ENCODE peak calls at places on chromosomes 3 and 15, in six cellular contexts. One of them, this sample, is unnamed.

GRCh38 chr3:14989943-14990753 is 42.8 kb downstream of the NR2C2 start:
- DNase-seq in left ventricle myocardium inferior: peak
- DNase-seq in A673: no peak
- DNase-seq in colonic mucosa: no peak
- DNase-seq in ascending aorta: no peak
- DNase-seq in sigmoid colon: no peak
- DNase-seq in this sample: no peak

GRCh38 chr3:153599685-153600084 is 437.7 kb downstream of the RAP2B start:
- DNase-seq in left ventricle myocardium inferior: no peak
- DNase-seq in A673: no peak
- DNase-seq in colonic mucosa: no peak
- DNase-seq in ascending aorta: no peak
- DNase-seq in sigmoid colon: no peak
- DNase-seq in this sample: no peak

GRCh38 chr3:37458162-37458895 is 283.9 kb upstream of the LRRFIP2 start:
- DNase-seq in left ventricle myocardium inferior: peak
- DNase-seq in A673: no peak
- DNase-seq in colonic mucosa: no peak
- DNase-seq in ascending aorta: no peak
- DNase-seq in sigmoid colon: peak
- DNase-seq in this sample: no peak

GRCh38 chr3:29922990-29923746 is 642.3 kb downstream of the RBMS3 start:
- DNase-seq in left ventricle myocardium inferior: peak
- DNase-seq in A673: no peak
- DNase-seq in colonic mucosa: no peak
- DNase-seq in ascending aorta: no peak
- DNase-seq in sigmoid colon: peak
- DNase-seq in this sample: no peak

GRCh38 chr15:27019687-27020086 is 48.7 kb downstream of the GABRG3 start:
- DNase-seq in left ventricle myocardium inferior: no peak
- DNase-seq in A673: no peak
- DNase-seq in colonic mucosa: no peak
- DNase-seq in ascending aorta: no peak
- DNase-seq in sigmoid colon: no peak
- DNase-seq in this sample: no peak

GRCh38 chr3:52834871-52835501 is at the start of gene MUSTN1:
- DNase-seq in left ventricle myocardium inferior: peak
- DNase-seq in A673: no peak
- DNase-seq in colonic mucosa: no peak
- DNase-seq in ascending aorta: no peak
- DNase-seq in sigmoid colon: peak
- DNase-seq in this sample: peak

GRCh38 chr3:25420885-25421284 is 7.2 kb upstream of the RARB start:
- DNase-seq in left ventricle myocardium inferior: no peak
- DNase-seq in A673: no peak
- DNase-seq in colonic mucosa: no peak
- DNase-seq in ascending aorta: no peak
- DNase-seq in sigmoid colon: no peak
- DNase-seq in this sample: no peak

GRCh38 chr3:172415323-172415722 is 32.9 kb downstream of the GHSR start:
- DNase-seq in left ventricle myocardium inferior: no peak
- DNase-seq in A673: no peak
- DNase-seq in colonic mucosa: no peak
- DNase-seq in ascending aorta: no peak
- DNase-seq in sigmoid colon: no peak
- DNase-seq in this sample: no peak

GRCh38 chr15:66105286-66105984 is 148.1 kb downstream of the MEGF11 start:
- DNase-seq in left ventricle myocardium inferior: no peak
- DNase-seq in A673: no peak
- DNase-seq in colonic mucosa: no peak
- DNase-seq in ascending aorta: no peak
- DNase-seq in sigmoid colon: peak
- DNase-seq in this sample: no peak

GRCh38 chr3:143895805-143896204 is 47.5 kb upstream of the SLC9A9 start:
- DNase-seq in left ventricle myocardium inferior: no peak
- DNase-seq in A673: peak
- DNase-seq in colonic mucosa: no peak
- DNase-seq in ascending aorta: no peak
- DNase-seq in sigmoid colon: no peak
- DNase-seq in this sample: no peak

GRCh38 chr15:62786123-62786825 is 256.3 kb upstream of the TPM1 start:
- DNase-seq in left ventricle myocardium inferior: no peak
- DNase-seq in A673: no peak
- DNase-seq in colonic mucosa: no peak
- DNase-seq in ascending aorta: no peak
- DNase-seq in sigmoid colon: no peak
- DNase-seq in this sample: no peak

GRCh38 chr3:111963424-111963823 is 15.4 kb upstream of the ABHD10 start:
- DNase-seq in left ventricle myocardium inferior: no peak
- DNase-seq in A673: no peak
- DNase-seq in colonic mucosa: no peak
- DNase-seq in ascending aorta: no peak
- DNase-seq in sigmoid colon: no peak
- DNase-seq in this sample: no peak

GRCh38 chr15:80596521-80596976 is 98.6 kb upstream of the ABHD17C start:
- DNase-seq in left ventricle myocardium inferior: no peak
- DNase-seq in A673: no peak
- DNase-seq in colonic mucosa: peak
- DNase-seq in ascending aorta: no peak
- DNase-seq in sigmoid colon: no peak
- DNase-seq in this sample: peak

GRCh38 chr3:174958671-174959328 is 99.7 kb downstream of the NAALADL2 start:
- DNase-seq in left ventricle myocardium inferior: no peak
- DNase-seq in A673: no peak
- DNase-seq in colonic mucosa: no peak
- DNase-seq in ascending aorta: no peak
- DNase-seq in sigmoid colon: no peak
- DNase-seq in this sample: no peak

GRCh38 chr15:84818221-84819131 is 1.3 kb downstream of the ALPK3 start:
- DNase-seq in left ventricle myocardium inferior: no peak
- DNase-seq in A673: peak
- DNase-seq in colonic mucosa: no peak
- DNase-seq in ascending aorta: no peak
- DNase-seq in sigmoid colon: no peak
- DNase-seq in this sample: peak

GRCh38 chr3:81581966-81582599 is 179.4 kb downstream of the GBE1 start:
- DNase-seq in left ventricle myocardium inferior: no peak
- DNase-seq in A673: peak
- DNase-seq in colonic mucosa: peak
- DNase-seq in ascending aorta: no peak
- DNase-seq in sigmoid colon: no peak
- DNase-seq in this sample: no peak

GRCh38 chr3:194814878-194815357 is 129.2 kb downstream of the FAM43A start:
- DNase-seq in left ventricle myocardium inferior: no peak
- DNase-seq in A673: peak
- DNase-seq in colonic mucosa: no peak
- DNase-seq in ascending aorta: no peak
- DNase-seq in sigmoid colon: no peak
- DNase-seq in this sample: no peak

GRCh38 chr3:6416049-6416661 is 444.8 kb upstream of the GRM7 start:
- DNase-seq in left ventricle myocardium inferior: no peak
- DNase-seq in A673: no peak
- DNase-seq in colonic mucosa: no peak
- DNase-seq in ascending aorta: no peak
- DNase-seq in sigmoid colon: no peak
- DNase-seq in this sample: no peak

GRCh38 chr3:159882784-159883779 is 105.6 kb upstream of the IL12A start:
- DNase-seq in left ventricle myocardium inferior: no peak
- DNase-seq in A673: peak
- DNase-seq in colonic mucosa: no peak
- DNase-seq in ascending aorta: no peak
- DNase-seq in sigmoid colon: no peak
- DNase-seq in this sample: no peak

GRCh38 chr3:155704771-155705559 is 39.9 kb downstream of the PLCH1 start:
- DNase-seq in left ventricle myocardium inferior: no peak
- DNase-seq in A673: no peak
- DNase-seq in colonic mucosa: no peak
- DNase-seq in ascending aorta: no peak
- DNase-seq in sigmoid colon: no peak
- DNase-seq in this sample: no peak

GRCh38 chr3:60190073-60190472 is 1061.2 kb downstream of the FHIT start:
- DNase-seq in left ventricle myocardium inferior: no peak
- DNase-seq in A673: no peak
- DNase-seq in colonic mucosa: no peak
- DNase-seq in ascending aorta: no peak
- DNase-seq in sigmoid colon: no peak
- DNase-seq in this sample: no peak

GRCh38 chr15:56817266-56817665 is 84.0 kb upstream of the ZNF280D start:
- DNase-seq in left ventricle myocardium inferior: no peak
- DNase-seq in A673: peak
- DNase-seq in colonic mucosa: no peak
- DNase-seq in ascending aorta: no peak
- DNase-seq in sigmoid colon: no peak
- DNase-seq in this sample: no peak

DNA sequence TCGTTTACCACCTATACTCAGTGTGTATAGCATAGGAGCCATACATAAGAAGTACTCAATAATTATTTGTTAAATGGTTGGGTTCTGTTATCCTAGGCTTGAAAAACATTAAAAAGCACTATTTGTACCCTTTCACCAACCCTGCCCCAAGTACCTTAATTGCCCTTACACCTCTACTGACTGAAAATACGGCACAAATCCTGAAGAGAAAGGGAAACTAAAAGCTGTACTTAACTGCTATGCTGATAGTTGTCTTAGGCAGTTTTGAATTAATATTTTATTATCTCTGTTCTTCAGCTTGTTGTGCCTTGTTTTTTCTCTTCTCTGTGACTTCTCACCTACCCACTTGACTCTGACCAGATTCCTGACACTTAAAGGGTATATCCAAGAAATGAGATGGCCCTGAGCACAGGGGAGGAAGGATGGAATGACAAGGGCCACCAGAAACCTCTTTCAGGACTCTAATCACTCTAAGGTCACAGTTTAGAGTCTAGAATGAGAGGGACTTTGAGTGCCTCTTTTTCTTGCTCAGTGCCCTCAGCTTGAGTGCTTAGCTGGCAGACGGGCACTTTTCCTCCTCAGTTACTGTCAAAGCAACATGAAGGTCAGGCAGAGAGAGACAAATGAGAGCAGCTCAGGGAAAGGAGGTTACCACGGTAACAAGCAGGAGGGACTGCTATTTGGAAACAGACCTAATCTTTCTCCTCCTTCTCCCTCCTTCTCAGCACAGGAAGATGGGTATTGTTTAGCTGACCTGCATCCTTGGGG is 136.5 kb downstream of the ZNF609 start:
- DNase-seq in left ventricle myocardium inferior: no peak
- DNase-seq in A673: peak
- DNase-seq in colonic mucosa: no peak
- DNase-seq in ascending aorta: no peak
- DNase-seq in sigmoid colon: no peak
- DNase-seq in this sample: no peak
- H3K4me3 ChIP-seq in left ventricle myocardium inferior: no peak
- H3K4me3 ChIP-seq in A673: no peak
- H3K4me3 ChIP-seq in colonic mucosa: no peak
- H3K4me3 ChIP-seq in ascending aorta: no peak
- H3K4me3 ChIP-seq in sigmoid colon: no peak
- H3K4me3 ChIP-seq in this sample: peak

DNA sequence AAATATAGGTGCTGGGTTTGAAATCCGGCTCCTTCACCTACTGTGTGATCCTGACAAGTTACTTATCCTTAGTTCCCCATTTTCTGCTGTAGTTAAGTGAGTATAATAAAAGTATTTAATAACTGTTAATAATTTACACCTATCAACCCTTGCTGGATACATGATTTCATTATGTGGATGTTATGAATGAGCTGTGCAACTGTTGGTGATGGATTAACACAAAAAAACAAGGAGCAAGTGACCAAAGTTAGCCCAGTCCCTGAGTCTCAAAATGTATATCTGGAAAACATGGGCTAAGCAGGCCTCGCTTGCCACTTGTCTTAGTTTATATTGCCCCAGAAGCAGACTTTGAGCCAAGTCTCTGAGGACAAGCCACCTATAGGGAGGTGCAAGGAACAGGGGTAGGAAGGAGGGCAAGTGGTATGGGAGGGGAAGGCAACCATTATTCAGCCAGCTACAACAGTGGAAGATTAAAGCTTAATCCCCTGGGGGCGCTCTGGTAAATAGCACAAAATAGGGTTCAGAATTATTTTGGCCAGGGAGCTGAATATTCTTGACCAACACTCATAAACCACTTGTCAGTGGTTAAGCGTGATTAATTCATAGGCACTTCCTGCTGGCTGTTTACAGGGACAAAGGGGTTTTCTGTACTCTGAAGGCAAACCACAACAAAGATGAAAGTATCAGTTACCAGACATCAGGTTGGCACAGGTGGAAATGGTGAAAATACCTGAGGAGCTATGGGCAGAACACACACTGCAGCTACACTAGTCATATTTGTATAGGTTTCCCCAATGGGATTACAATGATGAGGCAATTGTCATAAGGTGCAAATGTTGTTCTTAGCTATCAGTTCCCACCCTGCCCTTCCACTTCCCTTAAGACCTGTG is 76.2 kb downstream of the TRIM42 start:
- DNase-seq in left ventricle myocardium inferior: no peak
- DNase-seq in A673: no peak
- DNase-seq in colonic mucosa: no peak
- DNase-seq in ascending aorta: no peak
- DNase-seq in sigmoid colon: no peak
- DNase-seq in this sample: no peak
- TF ChIP-seq CTCF in left ventricle myocardium inferior: no peak
- TF ChIP-seq CTCF in A673: no peak
- TF ChIP-seq CTCF in colonic mucosa: no peak
- TF ChIP-seq CTCF in ascending aorta: no peak
- TF ChIP-seq CTCF in sigmoid colon: no peak
- TF ChIP-seq CTCF in this sample: no peak

DNA sequence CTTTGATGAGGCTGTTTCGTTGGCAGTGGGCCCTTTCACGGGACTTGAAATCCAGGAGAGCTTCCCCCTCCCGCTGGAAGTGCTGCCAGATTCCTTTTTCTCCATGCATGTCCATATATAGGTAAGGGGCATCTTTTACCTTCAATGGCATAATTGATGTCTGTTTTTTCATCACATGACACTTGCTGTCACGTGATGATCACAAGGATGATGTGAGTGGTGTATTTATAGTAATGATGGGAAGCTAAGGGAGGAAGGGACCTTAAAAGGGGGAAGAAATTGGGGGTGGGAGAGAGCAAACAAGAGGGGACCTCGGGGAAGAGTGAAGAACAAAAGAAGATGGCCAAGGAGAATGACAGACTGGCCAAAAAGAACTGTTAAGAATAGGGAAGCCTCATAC is 11.3 kb upstream of the SUSD5 start:
- DNase-seq in left ventricle myocardium inferior: no peak
- DNase-seq in A673: no peak
- DNase-seq in colonic mucosa: no peak
- DNase-seq in ascending aorta: no peak
- DNase-seq in sigmoid colon: no peak
- DNase-seq in this sample: no peak
- H3K4me3 ChIP-seq in left ventricle myocardium inferior: no peak
- H3K4me3 ChIP-seq in A673: no peak
- H3K4me3 ChIP-seq in colonic mucosa: no peak
- H3K4me3 ChIP-seq in ascending aorta: no peak
- H3K4me3 ChIP-seq in sigmoid colon: no peak
- H3K4me3 ChIP-seq in this sample: no peak

DNA sequence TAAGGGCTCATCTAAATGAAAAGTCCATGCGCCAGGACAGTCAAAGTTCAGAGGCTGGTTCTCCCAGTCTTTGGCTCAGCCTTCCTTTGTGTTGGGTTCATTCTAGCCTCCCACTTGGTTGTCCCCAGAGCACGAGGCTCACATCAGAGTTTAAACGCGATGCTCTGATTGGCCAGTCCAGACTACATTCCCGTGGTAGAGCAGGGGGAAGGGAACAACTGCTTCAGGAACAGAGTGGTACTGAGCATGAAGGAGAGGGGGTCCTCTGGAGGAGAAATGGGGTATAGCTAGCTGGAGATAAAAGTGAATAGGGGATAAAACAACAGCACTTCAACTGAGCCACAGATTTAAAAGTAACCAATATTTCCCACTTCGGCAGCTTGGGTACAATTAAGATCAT is 32.2 kb downstream of the ANAPC13 start:
- DNase-seq in left ventricle myocardium inferior: no peak
- DNase-seq in A673: peak
- DNase-seq in colonic mucosa: no peak
- DNase-seq in ascending aorta: no peak
- DNase-seq in sigmoid colon: no peak
- DNase-seq in this sample: no peak
- TF ChIP-seq CTCF in left ventricle myocardium inferior: peak
- TF ChIP-seq CTCF in A673: peak
- TF ChIP-seq CTCF in colonic mucosa: no peak
- TF ChIP-seq CTCF in ascending aorta: no peak
- TF ChIP-seq CTCF in sigmoid colon: no peak
- TF ChIP-seq CTCF in this sample: no peak

This sample was measured in coronary artery.